ENCODE peak calls at places on chromosomes 2 and 18, in seven cellular contexts. T, W, J, N, B, Q and K are unnamed samples.

GRCh38 chr2:30037016-30037415 is 109.8 kb upstream of the YPEL5 start:
- DNase-seq in T (no peak), W (no peak), J (no peak), N (no peak), B (no peak), Q (no peak), K (no peak)

GRCh38 chr18:43422483-43422882 is 145.2 kb upstream of the SYT4 start:
- DNase-seq in T (no peak), W (peak), J (no peak), N (peak), B (peak), Q (peak), K (peak)

GRCh38 chr2:188902906-188903305 is 71.3 kb upstream of the COL3A1 start:
- DNase-seq in T (no peak), W (peak), J (no peak), N (no peak), B (no peak), Q (peak), K (no peak)

GRCh38 chr2:3475771-3476170 is 43.6 kb downstream of the ADI1 start:
- DNase-seq in T (no peak), W (no peak), J (no peak), N (no peak), B (no peak), Q (no peak), K (no peak)

GRCh38 chr2:176063958-176064357 is 19.8 kb downstream of the EVX2 start:
- DNase-seq in T (no peak), W (peak), J (no peak), N (peak), B (peak), Q (peak), K (peak)

GRCh38 chr2:182866461-182867369 is at the start of gene FRZB:
- DNase-seq in T (no peak), W (peak), J (no peak), N (peak), B (no peak), Q (peak), K (peak)

GRCh38 chr2:191202209-191202721 is 42.9 kb upstream of the MYO1B start:
- DNase-seq in T (no peak), W (no peak), J (no peak), N (no peak), B (no peak), Q (no peak), K (no peak)

GRCh38 chr2:101310591-101311389 is 2.3 kb upstream of the RNF149 start:
- DNase-seq in T (no peak), W (no peak), J (no peak), N (no peak), B (no peak), Q (no peak), K (no peak)

GRCh38 chr2:18518116-18519111 is 42.0 kb downstream of the RDH14 start:
- DNase-seq in T (no peak), W (no peak), J (no peak), N (no peak), B (no peak), Q (no peak), K (no peak)

GRCh38 chr18:59708988-59709387 is 11.8 kb upstream of the CCBE1 start:
- DNase-seq in T (no peak), W (no peak), J (no peak), N (no peak), B (no peak), Q (no peak), K (no peak)

GRCh38 chr2:219404954-219405353 is 13.2 kb upstream of the DES start:
- DNase-seq in T (no peak), W (no peak), J (no peak), N (no peak), B (no peak), Q (no peak), K (no peak)

GRCh38 chr18:46148810-46149209 is 44.6 kb downstream of the HAUS1 start:
- DNase-seq in T (peak), W (peak), J (no peak), N (peak), B (peak), Q (peak), K (peak)

GRCh38 chr18:48060346-48060745 is 129.9 kb upstream of the SMAD2 start:
- DNase-seq in T (no peak), W (no peak), J (no peak), N (no peak), B (no peak), Q (no peak), K (no peak)

GRCh38 chr18:5294113-5294617 is 1.4 kb downstream of the ZBTB14 start:
- DNase-seq in T (no peak), W (no peak), J (no peak), N (no peak), B (no peak), Q (no peak), K (no peak)

GRCh38 chr18:8469793-8470192 is 139.4 kb upstream of the RAB12 start:
- DNase-seq in T (no peak), W (no peak), J (no peak), N (no peak), B (no peak), Q (no peak), K (no peak)

GRCh38 chr2:127599211-127599610 is 46.7 kb upstream of the GPR17 start:
- DNase-seq in T (no peak), W (no peak), J (no peak), N (no peak), B (no peak), Q (no peak), K (no peak)

GRCh38 chr2:191580581-191580980 is 97.4 kb upstream of the NABP1 start:
- DNase-seq in T (no peak), W (no peak), J (no peak), N (no peak), B (no peak), Q (no peak), K (no peak)

GRCh38 chr2:140905078-140905781 is 1225.6 kb downstream of the LRP1B start:
- DNase-seq in T (no peak), W (no peak), J (no peak), N (no peak), B (no peak), Q (no peak), K (no peak)

GRCh38 chr2:149438260-149438960 is 108.0 kb downstream of the LYPD6 start:
- DNase-seq in T (no peak), W (no peak), J (no peak), N (no peak), B (no peak), Q (no peak), K (no peak)

GRCh38 chr18:58862851-58863538 is 1.7 kb upstream of the ZNF532 start:
- DNase-seq in T (no peak), W (peak), J (no peak), N (peak), B (peak), Q (peak), K (peak)

GRCh38 chr2:122070241-122070731 is 314.8 kb downstream of the TSN start:
- DNase-seq in T (no peak), W (no peak), J (no peak), N (no peak), B (no peak), Q (no peak), K (no peak)

GRCh38 chr2:149490296-149490695 is 97.3 kb downstream of the MMADHC start:
- DNase-seq in T (no peak), W (no peak), J (no peak), N (no peak), B (no peak), Q (no peak), K (no peak)

GRCh38 chr2:3465844-3466481 is 53.4 kb downstream of the ADI1 start:
- DNase-seq in T (no peak), W (no peak), J (no peak), N (no peak), B (no peak), Q (no peak), K (no peak)

GRCh38 chr18:6414723-6415362 is at the start of gene L3MBTL4:
- DNase-seq in T (no peak), W (no peak), J (no peak), N (peak), B (peak), Q (no peak), K (peak)

GRCh38 chr2:33323957-33324356 is 152.5 kb upstream of the RASGRP3 start:
- DNase-seq in T (no peak), W (no peak), J (no peak), N (no peak), B (no peak), Q (no peak), K (no peak)

GRCh38 chr2:8678731-8679566 is 2.9 kb upstream of the ID2 start:
- DNase-seq in T (peak), W (peak), J (peak), N (peak), B (peak), Q (peak), K (peak)

GRCh38 chr2:8307779-8308178 is 374.1 kb upstream of the ID2 start:
- DNase-seq in T (no peak), W (no peak), J (no peak), N (no peak), B (no peak), Q (no peak), K (no peak)